ENCODE peak calls at places on chromosomes 2 and 18, in seven cellular contexts. One of them, this sample, is unnamed.
A peak's percentile ranks its signal among the peaks of the same experiment; 100 is the strongest.

GRCh38 chr2:69499242-69499641 is 62.0 kb upstream of the NFU1 start:
- DNase-seq in HCT116: no peak
- DNase-seq in H1: no peak
- DNase-seq in HepG2: no peak
- DNase-seq in K562: no peak
- DNase-seq in SK-N-SH: no peak
- DNase-seq in GM12878: no peak
- DNase-seq in this sample: no peak

GRCh38 chr18:32881009-32881408 is 108.2 kb upstream of the KLHL14 start:
- DNase-seq in HCT116: no peak
- DNase-seq in H1: no peak
- DNase-seq in HepG2: no peak
- DNase-seq in K562: no peak
- DNase-seq in SK-N-SH: no peak
- DNase-seq in GM12878: no peak
- DNase-seq in this sample: no peak

GRCh38 chr2:118539290-118539689 is 308.2 kb downstream of the EN1 start:
- DNase-seq in HCT116: peak; percentile 16
- DNase-seq in H1: peak; percentile 10
- DNase-seq in HepG2: peak; percentile 14
- DNase-seq in K562: no peak
- DNase-seq in SK-N-SH: no peak
- DNase-seq in GM12878: no peak
- DNase-seq in this sample: peak; percentile 11

GRCh38 chr2:220555961-220556360 is 928.5 kb downstream of the SLC4A3 start:
- DNase-seq in HCT116: no peak
- DNase-seq in H1: no peak
- DNase-seq in HepG2: no peak
- DNase-seq in K562: no peak
- DNase-seq in SK-N-SH: no peak
- DNase-seq in GM12878: no peak
- DNase-seq in this sample: no peak

GRCh38 chr2:131006561-131006960 is 86.7 kb downstream of the FAM168B start:
- DNase-seq in HCT116: no peak
- DNase-seq in H1: no peak
- DNase-seq in HepG2: no peak
- DNase-seq in K562: no peak
- DNase-seq in SK-N-SH: no peak
- DNase-seq in GM12878: no peak
- DNase-seq in this sample: no peak

GRCh38 chr2:198065327-198065726 is 260.9 kb downstream of the PLCL1 start:
- DNase-seq in HCT116: no peak
- DNase-seq in H1: no peak
- DNase-seq in HepG2: no peak
- DNase-seq in K562: no peak
- DNase-seq in SK-N-SH: no peak
- DNase-seq in GM12878: no peak
- DNase-seq in this sample: no peak

GRCh38 chr18:37426536-37427080 is 139.0 kb downstream of the CELF4 start:
- DNase-seq in HCT116: no peak
- DNase-seq in H1: no peak
- DNase-seq in HepG2: no peak
- DNase-seq in K562: no peak
- DNase-seq in SK-N-SH: no peak
- DNase-seq in GM12878: no peak
- DNase-seq in this sample: no peak

GRCh38 chr2:105977807-105978206 is 216.3 kb downstream of the UXS1 start:
- DNase-seq in HCT116: no peak
- DNase-seq in H1: no peak
- DNase-seq in HepG2: no peak
- DNase-seq in K562: no peak
- DNase-seq in SK-N-SH: no peak
- DNase-seq in GM12878: no peak
- DNase-seq in this sample: no peak

GRCh38 chr2:30412392-30413321 is 34.4 kb upstream of the LCLAT1 start:
- DNase-seq in HCT116: no peak
- DNase-seq in H1: no peak
- DNase-seq in HepG2: no peak
- DNase-seq in K562: no peak
- DNase-seq in SK-N-SH: peak; percentile 73
- DNase-seq in GM12878: no peak
- DNase-seq in this sample: no peak

GRCh38 chr2:30421026-30421425 is 26.0 kb upstream of the LCLAT1 start:
- DNase-seq in HCT116: no peak
- DNase-seq in H1: no peak
- DNase-seq in HepG2: no peak
- DNase-seq in K562: peak; percentile 41
- DNase-seq in SK-N-SH: no peak
- DNase-seq in GM12878: no peak
- DNase-seq in this sample: no peak

GRCh38 chr2:30414951-30415350 is 32.1 kb upstream of the LCLAT1 start:
- DNase-seq in HCT116: no peak
- DNase-seq in H1: no peak
- DNase-seq in HepG2: no peak
- DNase-seq in K562: no peak
- DNase-seq in SK-N-SH: no peak
- DNase-seq in GM12878: no peak
- DNase-seq in this sample: no peak

GRCh38 chr2:30421551-30422436 is 25.3 kb upstream of the LCLAT1 start:
- DNase-seq in HCT116: no peak
- DNase-seq in H1: no peak
- DNase-seq in HepG2: no peak
- DNase-seq in K562: no peak
- DNase-seq in SK-N-SH: peak; percentile 88
- DNase-seq in GM12878: peak; percentile 28
- DNase-seq in this sample: no peak

GRCh38 chr2:30417253-30417652 is 29.8 kb upstream of the LCLAT1 start:
- DNase-seq in HCT116: no peak
- DNase-seq in H1: no peak
- DNase-seq in HepG2: no peak
- DNase-seq in K562: no peak
- DNase-seq in SK-N-SH: no peak
- DNase-seq in GM12878: no peak
- DNase-seq in this sample: no peak
- TF ChIP-seq JUND in HCT116: no peak
- TF ChIP-seq JUND in H1: no peak
- TF ChIP-seq JUND in HepG2: no peak
- TF ChIP-seq JUND in K562: no peak
- TF ChIP-seq JUND in SK-N-SH: no peak
- TF ChIP-seq JUND in GM12878: no peak
- TF ChIP-seq JUND in this sample: no peak

DNA sequence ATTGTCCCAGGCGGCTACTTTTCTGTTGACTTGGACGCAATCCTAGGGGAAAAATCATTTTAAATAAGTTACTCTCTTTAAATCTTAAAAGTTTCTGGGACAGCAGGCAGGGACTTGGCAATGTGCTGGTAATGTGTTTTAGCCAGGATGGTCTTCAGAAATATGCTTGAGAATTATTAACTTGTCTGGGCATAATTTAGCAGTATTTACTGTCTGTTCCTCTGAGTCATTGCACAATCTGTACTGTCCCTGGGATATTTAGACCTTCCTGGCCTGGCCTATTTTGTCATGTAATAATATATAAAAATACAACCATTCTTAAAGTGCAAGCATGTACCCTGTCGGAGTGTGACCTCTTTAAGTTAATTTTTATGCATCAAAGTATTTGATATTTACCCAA is 388.6 kb upstream of the FANCL start:
- DNase-seq in HCT116: no peak
- DNase-seq in H1: no peak
- DNase-seq in HepG2: no peak
- DNase-seq in K562: no peak
- DNase-seq in SK-N-SH: no peak
- DNase-seq in GM12878: no peak
- DNase-seq in this sample: no peak
- TF ChIP-seq JUND in HCT116: no peak
- TF ChIP-seq JUND in H1: no peak
- TF ChIP-seq JUND in HepG2: no peak
- TF ChIP-seq JUND in K562: no peak
- TF ChIP-seq JUND in SK-N-SH: no peak
- TF ChIP-seq JUND in GM12878: no peak
- TF ChIP-seq JUND in this sample: no peak

GRCh38 chr2:109242222-109242653 is 113.2 kb downstream of the SH3RF3 start:
- DNase-seq in HCT116: no peak
- DNase-seq in H1: no peak
- DNase-seq in HepG2: no peak
- DNase-seq in K562: no peak
- DNase-seq in SK-N-SH: no peak
- DNase-seq in GM12878: no peak
- DNase-seq in this sample: no peak
- TF ChIP-seq JUND in HCT116: no peak
- TF ChIP-seq JUND in H1: no peak
- TF ChIP-seq JUND in HepG2: no peak
- TF ChIP-seq JUND in K562: no peak
- TF ChIP-seq JUND in SK-N-SH: no peak
- TF ChIP-seq JUND in GM12878: no peak
- TF ChIP-seq JUND in this sample: no peak

GRCh38 chr18:41721103-41721502 is 233.9 kb upstream of the PIK3C3 start:
- DNase-seq in HCT116: no peak
- DNase-seq in H1: no peak
- DNase-seq in HepG2: no peak
- DNase-seq in K562: no peak
- DNase-seq in SK-N-SH: no peak
- DNase-seq in GM12878: no peak
- DNase-seq in this sample: no peak
- TF ChIP-seq JUND in HCT116: no peak
- TF ChIP-seq JUND in H1: no peak
- TF ChIP-seq JUND in HepG2: no peak
- TF ChIP-seq JUND in K562: no peak
- TF ChIP-seq JUND in SK-N-SH: no peak
- TF ChIP-seq JUND in GM12878: no peak
- TF ChIP-seq JUND in this sample: no peak

GRCh38 chr18:52764271-52764670 is 424.3 kb downstream of the DCC start:
- DNase-seq in HCT116: no peak
- DNase-seq in H1: no peak
- DNase-seq in HepG2: no peak
- DNase-seq in K562: no peak
- DNase-seq in SK-N-SH: no peak
- DNase-seq in GM12878: no peak
- DNase-seq in this sample: no peak
- TF ChIP-seq JUND in HCT116: no peak
- TF ChIP-seq JUND in H1: no peak
- TF ChIP-seq JUND in HepG2: no peak
- TF ChIP-seq JUND in K562: no peak
- TF ChIP-seq JUND in SK-N-SH: no peak
- TF ChIP-seq JUND in GM12878: no peak
- TF ChIP-seq JUND in this sample: no peak

DNA sequence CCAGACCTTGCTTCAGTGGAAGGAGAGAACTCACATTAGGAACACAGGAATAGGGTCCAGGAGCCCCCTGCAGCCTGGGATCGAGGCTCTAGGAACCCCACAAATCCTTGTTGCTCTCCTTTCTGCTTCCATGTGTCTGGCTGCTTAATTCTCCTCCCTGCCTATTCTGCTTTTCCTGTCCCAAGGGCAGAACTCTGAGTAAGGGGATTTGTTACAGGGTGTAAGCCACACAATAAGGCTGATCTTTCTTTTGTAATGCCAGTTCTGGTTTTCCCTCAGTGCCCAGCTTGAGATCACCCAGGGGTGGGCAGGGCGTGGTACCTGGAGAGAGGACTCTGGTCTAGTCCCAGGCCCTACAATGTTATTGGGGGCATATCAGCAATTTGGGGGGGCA is 119.6 kb upstream of the MGAT5 start:
- DNase-seq in HCT116: no peak
- DNase-seq in H1: no peak
- DNase-seq in HepG2: no peak
- DNase-seq in K562: no peak
- DNase-seq in SK-N-SH: no peak
- DNase-seq in GM12878: no peak
- DNase-seq in this sample: no peak
- TF ChIP-seq JUND in HCT116: no peak
- TF ChIP-seq JUND in H1: no peak
- TF ChIP-seq JUND in HepG2: no peak
- TF ChIP-seq JUND in K562: no peak
- TF ChIP-seq JUND in SK-N-SH: no peak
- TF ChIP-seq JUND in GM12878: no peak
- TF ChIP-seq JUND in this sample: no peak